ENCODE peak calls at places on chromosomes 2 and 18, in six cellular contexts. One of them, this sample, is unnamed.

GRCh38 chr2:239299218-239299939 is 101.4 kb downstream of the HDAC4 start:
- DNase-seq in MCF 10A: no peak
- DNase-seq in NCI-H1092 treated with DMSO at 0.1 percent for 48 hours: peak
- DNase-seq in skeletal muscle cell: no peak
- DNase-seq in neuronal stem cell: no peak
- DNase-seq in stimulated activated CD4-positive, alpha-beta T cell treated with anti-CD3 and anti-CD28 coated beads, TNF-alpha, amount 100 ng/mL, for 4 hours: no peak
- DNase-seq in this sample: no peak

GRCh38 chr18:77119851-77120491 is 12.6 kb downstream of the MBP start:
- DNase-seq in MCF 10A: no peak
- DNase-seq in NCI-H1092 treated with DMSO at 0.1 percent for 48 hours: no peak
- DNase-seq in skeletal muscle cell: no peak
- DNase-seq in neuronal stem cell: no peak
- DNase-seq in stimulated activated CD4-positive, alpha-beta T cell treated with anti-CD3 and anti-CD28 coated beads, TNF-alpha, amount 100 ng/mL, for 4 hours: no peak
- DNase-seq in this sample: no peak

GRCh38 chr2:113124181-113124961 is 3.0 kb upstream of the IL1RN start:
- DNase-seq in MCF 10A: peak
- DNase-seq in NCI-H1092 treated with DMSO at 0.1 percent for 48 hours: no peak
- DNase-seq in skeletal muscle cell: peak
- DNase-seq in neuronal stem cell: no peak
- DNase-seq in stimulated activated CD4-positive, alpha-beta T cell treated with anti-CD3 and anti-CD28 coated beads, TNF-alpha, amount 100 ng/mL, for 4 hours: no peak
- DNase-seq in this sample: no peak

GRCh38 chr18:21141678-21142422 is 30.2 kb upstream of the ROCK1 start:
- DNase-seq in MCF 10A: no peak
- DNase-seq in NCI-H1092 treated with DMSO at 0.1 percent for 48 hours: no peak
- DNase-seq in skeletal muscle cell: no peak
- DNase-seq in neuronal stem cell: no peak
- DNase-seq in stimulated activated CD4-positive, alpha-beta T cell treated with anti-CD3 and anti-CD28 coated beads, TNF-alpha, amount 100 ng/mL, for 4 hours: no peak
- DNase-seq in this sample: no peak

GRCh38 chr18:60448487-60449267 is 76.1 kb upstream of the MC4R start:
- DNase-seq in MCF 10A: no peak
- DNase-seq in NCI-H1092 treated with DMSO at 0.1 percent for 48 hours: no peak
- DNase-seq in skeletal muscle cell: no peak
- DNase-seq in neuronal stem cell: no peak
- DNase-seq in stimulated activated CD4-positive, alpha-beta T cell treated with anti-CD3 and anti-CD28 coated beads, TNF-alpha, amount 100 ng/mL, for 4 hours: no peak
- DNase-seq in this sample: no peak

GRCh38 chr18:49618741-49619392 is 57.0 kb downstream of the LIPG start:
- DNase-seq in MCF 10A: no peak
- DNase-seq in NCI-H1092 treated with DMSO at 0.1 percent for 48 hours: no peak
- DNase-seq in skeletal muscle cell: no peak
- DNase-seq in neuronal stem cell: no peak
- DNase-seq in stimulated activated CD4-positive, alpha-beta T cell treated with anti-CD3 and anti-CD28 coated beads, TNF-alpha, amount 100 ng/mL, for 4 hours: no peak
- DNase-seq in this sample: no peak

GRCh38 chr18:21740474-21740723 is 193 bp upstream of the MIB1 start:
- DNase-seq in MCF 10A: peak
- DNase-seq in NCI-H1092 treated with DMSO at 0.1 percent for 48 hours: no peak
- DNase-seq in skeletal muscle cell: peak
- DNase-seq in neuronal stem cell: no peak
- DNase-seq in stimulated activated CD4-positive, alpha-beta T cell treated with anti-CD3 and anti-CD28 coated beads, TNF-alpha, amount 100 ng/mL, for 4 hours: no peak
- DNase-seq in this sample: peak

GRCh38 chr2:226552571-226553285 is 246.9 kb downstream of the IRS1 start:
- DNase-seq in MCF 10A: no peak
- DNase-seq in NCI-H1092 treated with DMSO at 0.1 percent for 48 hours: no peak
- DNase-seq in skeletal muscle cell: no peak
- DNase-seq in neuronal stem cell: no peak
- DNase-seq in stimulated activated CD4-positive, alpha-beta T cell treated with anti-CD3 and anti-CD28 coated beads, TNF-alpha, amount 100 ng/mL, for 4 hours: no peak
- DNase-seq in this sample: no peak

GRCh38 chr2:167785606-167786005 is 461.8 kb downstream of the STK39 start:
- DNase-seq in MCF 10A: no peak
- DNase-seq in NCI-H1092 treated with DMSO at 0.1 percent for 48 hours: no peak
- DNase-seq in skeletal muscle cell: no peak
- DNase-seq in neuronal stem cell: no peak
- DNase-seq in stimulated activated CD4-positive, alpha-beta T cell treated with anti-CD3 and anti-CD28 coated beads, TNF-alpha, amount 100 ng/mL, for 4 hours: no peak
- DNase-seq in this sample: no peak

GRCh38 chr2:209648714-209649113 is 122.9 kb upstream of the UNC80 start:
- DNase-seq in MCF 10A: peak
- DNase-seq in NCI-H1092 treated with DMSO at 0.1 percent for 48 hours: no peak
- DNase-seq in skeletal muscle cell: peak
- DNase-seq in neuronal stem cell: no peak
- DNase-seq in stimulated activated CD4-positive, alpha-beta T cell treated with anti-CD3 and anti-CD28 coated beads, TNF-alpha, amount 100 ng/mL, for 4 hours: no peak
- DNase-seq in this sample: no peak

GRCh38 chr2:153354406-153354805 is 124.2 kb downstream of the RPRM start:
- DNase-seq in MCF 10A: no peak
- DNase-seq in NCI-H1092 treated with DMSO at 0.1 percent for 48 hours: no peak
- DNase-seq in skeletal muscle cell: no peak
- DNase-seq in neuronal stem cell: no peak
- DNase-seq in stimulated activated CD4-positive, alpha-beta T cell treated with anti-CD3 and anti-CD28 coated beads, TNF-alpha, amount 100 ng/mL, for 4 hours: no peak
- DNase-seq in this sample: no peak

GRCh38 chr18:7764406-7764805 is 197.3 kb downstream of the PTPRM start:
- DNase-seq in MCF 10A: no peak
- DNase-seq in NCI-H1092 treated with DMSO at 0.1 percent for 48 hours: no peak
- DNase-seq in skeletal muscle cell: no peak
- DNase-seq in neuronal stem cell: no peak
- DNase-seq in stimulated activated CD4-positive, alpha-beta T cell treated with anti-CD3 and anti-CD28 coated beads, TNF-alpha, amount 100 ng/mL, for 4 hours: no peak
- DNase-seq in this sample: no peak

GRCh38 chr2:226578879-226579278 is 220.7 kb downstream of the IRS1 start:
- DNase-seq in MCF 10A: peak
- DNase-seq in NCI-H1092 treated with DMSO at 0.1 percent for 48 hours: no peak
- DNase-seq in skeletal muscle cell: peak
- DNase-seq in neuronal stem cell: no peak
- DNase-seq in stimulated activated CD4-positive, alpha-beta T cell treated with anti-CD3 and anti-CD28 coated beads, TNF-alpha, amount 100 ng/mL, for 4 hours: no peak
- DNase-seq in this sample: no peak

GRCh38 chr2:67217398-67217797 is 179.7 kb upstream of the ETAA1 start:
- DNase-seq in MCF 10A: no peak
- DNase-seq in NCI-H1092 treated with DMSO at 0.1 percent for 48 hours: no peak
- DNase-seq in skeletal muscle cell: no peak
- DNase-seq in neuronal stem cell: no peak
- DNase-seq in stimulated activated CD4-positive, alpha-beta T cell treated with anti-CD3 and anti-CD28 coated beads, TNF-alpha, amount 100 ng/mL, for 4 hours: no peak
- DNase-seq in this sample: no peak

GRCh38 chr2:219010162-219010756 is 17.0 kb upstream of the CRYBA2 start:
- DNase-seq in MCF 10A: peak
- DNase-seq in NCI-H1092 treated with DMSO at 0.1 percent for 48 hours: peak
- DNase-seq in skeletal muscle cell: no peak
- DNase-seq in neuronal stem cell: no peak
- DNase-seq in stimulated activated CD4-positive, alpha-beta T cell treated with anti-CD3 and anti-CD28 coated beads, TNF-alpha, amount 100 ng/mL, for 4 hours: no peak
- DNase-seq in this sample: peak

GRCh38 chr2:20483496-20483895 is 36.6 kb downstream of the RHOB start:
- DNase-seq in MCF 10A: no peak
- DNase-seq in NCI-H1092 treated with DMSO at 0.1 percent for 48 hours: no peak
- DNase-seq in skeletal muscle cell: no peak
- DNase-seq in neuronal stem cell: no peak
- DNase-seq in stimulated activated CD4-positive, alpha-beta T cell treated with anti-CD3 and anti-CD28 coated beads, TNF-alpha, amount 100 ng/mL, for 4 hours: no peak
- DNase-seq in this sample: no peak

GRCh38 chr18:22673182-22673862 is 255.6 kb upstream of the CTAGE1 start:
- DNase-seq in MCF 10A: no peak
- DNase-seq in NCI-H1092 treated with DMSO at 0.1 percent for 48 hours: no peak
- DNase-seq in skeletal muscle cell: no peak
- DNase-seq in neuronal stem cell: no peak
- DNase-seq in stimulated activated CD4-positive, alpha-beta T cell treated with anti-CD3 and anti-CD28 coated beads, TNF-alpha, amount 100 ng/mL, for 4 hours: no peak
- DNase-seq in this sample: no peak

GRCh38 chr2:45960057-45960863 is 308.8 kb downstream of the PRKCE start:
- DNase-seq in MCF 10A: no peak
- DNase-seq in NCI-H1092 treated with DMSO at 0.1 percent for 48 hours: no peak
- DNase-seq in skeletal muscle cell: no peak
- DNase-seq in neuronal stem cell: no peak
- DNase-seq in stimulated activated CD4-positive, alpha-beta T cell treated with anti-CD3 and anti-CD28 coated beads, TNF-alpha, amount 100 ng/mL, for 4 hours: no peak
- DNase-seq in this sample: no peak

GRCh38 chr2:9644603-9645002 is 13.8 kb upstream of the YWHAQ start:
- DNase-seq in MCF 10A: no peak
- DNase-seq in NCI-H1092 treated with DMSO at 0.1 percent for 48 hours: no peak
- DNase-seq in skeletal muscle cell: no peak
- DNase-seq in neuronal stem cell: no peak
- DNase-seq in stimulated activated CD4-positive, alpha-beta T cell treated with anti-CD3 and anti-CD28 coated beads, TNF-alpha, amount 100 ng/mL, for 4 hours: no peak
- DNase-seq in this sample: no peak